ENCODE peak calls at places on chromosomes 2 and 18, in four cellular contexts. T, C, U and E are unnamed samples.

GRCh38 chr18:45621068-45621511 is 5.8 kb downstream of the SLC14A2 start:
- DNase-seq in T (peak; percentile 65), C (peak; percentile 42), U (no peak), E (peak; percentile 6)

GRCh38 chr2:231933916-231934401 is 7.8 kb upstream of the NPPC start:
- DNase-seq in T (no peak), C (no peak), U (no peak), E (no peak)

GRCh38 chr2:222319576-222320440 is 21.0 kb upstream of the PAX3 start:
- DNase-seq in T (no peak), C (peak; percentile 56), U (peak; percentile 34), E (peak; percentile 41)

GRCh38 chr2:186588940-186589732 is 720 bp upstream of the ITGAV start:
- DNase-seq in T (no peak), C (no peak), U (no peak), E (no peak)

GRCh38 chr2:108701208-108701607 is 18.1 kb upstream of the RANBP2 start:
- DNase-seq in T (no peak), C (no peak), U (no peak), E (no peak)

GRCh38 chr2:9975805-9976447 is 24.4 kb downstream of the GRHL1 start:
- DNase-seq in T (peak; percentile 9), C (peak; percentile 4), U (no peak), E (no peak)

GRCh38 chr2:12718662-12719399 is 2.1 kb downstream of the TRIB2 start:
- DNase-seq in T (no peak), C (no peak), U (no peak), E (no peak)

GRCh38 chr2:232456296-232457120 is 555 bp downstream of the ALPI start:
- DNase-seq in T (no peak), C (no peak), U (no peak), E (no peak)

GRCh38 chr2:156445311-156446218 is 9.4 kb downstream of the GPD2 start:
- DNase-seq in T (no peak), C (no peak), U (no peak), E (no peak)

GRCh38 chr2:227772197-227772661 is 26.5 kb downstream of the SCYGR8 start:
- DNase-seq in T (no peak), C (peak; percentile 22), U (no peak), E (no peak)

GRCh38 chr2:223760838-223761502 is 76.4 kb downstream of the AP1S3 start:
- DNase-seq in T (peak; percentile 15), C (no peak), U (no peak), E (no peak)

GRCh38 chr2:8115966-8116365 is 565.9 kb upstream of the ID2 start:
- DNase-seq in T (no peak), C (no peak), U (no peak), E (no peak)

GRCh38 chr2:946073-947005 is 4.3 kb upstream of the SNTG2 start:
- DNase-seq in T (no peak), C (no peak), U (no peak), E (no peak)

GRCh38 chr2:127398239-127398590 is 10.4 kb upstream of the MAP3K2 start:
- DNase-seq in T (peak; percentile 84), C (no peak), U (no peak), E (no peak)

GRCh38 chr18:55588001-55588875 is at the start of gene TCF4:
- DNase-seq in T (no peak), C (no peak), U (no peak), E (no peak)

GRCh38 chr2:195706161-195706900 is 49.3 kb downstream of the SLC39A10 start:
- DNase-seq in T (no peak), C (no peak), U (no peak), E (no peak)

GRCh38 chr2:53787911-53788289 is 1.1 kb downstream of the ERLEC1 start:
- DNase-seq in T (no peak), C (peak; percentile 2), U (no peak), E (no peak)

GRCh38 chr2:203584784-203585183 is 49.7 kb upstream of the RAPH1 start:
- DNase-seq in T (no peak), C (peak; percentile 16), U (no peak), E (peak; percentile 71)

GRCh38 chr18:26621161-26622026 is 73.0 kb upstream of the KCTD1 start:
- DNase-seq in T (peak; percentile 72), C (no peak), U (no peak), E (no peak)

GRCh38 chr2:233342301-233342700 is 12.0 kb upstream of the DGKD start:
- DNase-seq in T (no peak), C (no peak), U (no peak), E (no peak)